ENCODE peak calls at places on chromosomes 5 and 9, in seven cellular contexts. One of them, this sample, is unnamed.

GRCh38 chr9:98081477-98082219 is 25.1 kb downstream of the NANS start:
- DNase-seq in AG09309: no peak
- DNase-seq in IMR-90: peak
- DNase-seq in bronchial epithelial cell: peak
- DNase-seq in ovary: no peak
- DNase-seq in mucosa of descending colon: no peak
- DNase-seq in lung: no peak
- DNase-seq in this sample: no peak

GRCh38 chr5:169545762-169546161 is 37.8 kb upstream of the SPDL1 start:
- DNase-seq in AG09309: no peak
- DNase-seq in IMR-90: peak
- DNase-seq in bronchial epithelial cell: peak
- DNase-seq in ovary: no peak
- DNase-seq in mucosa of descending colon: no peak
- DNase-seq in lung: no peak
- DNase-seq in this sample: no peak

GRCh38 chr5:104606258-104606829 is 1043.8 kb upstream of the NUDT12 start:
- DNase-seq in AG09309: no peak
- DNase-seq in IMR-90: no peak
- DNase-seq in bronchial epithelial cell: no peak
- DNase-seq in ovary: no peak
- DNase-seq in mucosa of descending colon: no peak
- DNase-seq in lung: no peak
- DNase-seq in this sample: no peak

GRCh38 chr5:75510417-75510835 is 1.0 kb downstream of the CERT1 start:
- DNase-seq in AG09309: no peak
- DNase-seq in IMR-90: peak
- DNase-seq in bronchial epithelial cell: peak
- DNase-seq in ovary: no peak
- DNase-seq in mucosa of descending colon: no peak
- DNase-seq in lung: no peak
- DNase-seq in this sample: no peak

GRCh38 chr9:98367923-98368322 is 112.5 kb upstream of the TBC1D2 start:
- DNase-seq in AG09309: no peak
- DNase-seq in IMR-90: no peak
- DNase-seq in bronchial epithelial cell: no peak
- DNase-seq in ovary: no peak
- DNase-seq in mucosa of descending colon: no peak
- DNase-seq in lung: no peak
- DNase-seq in this sample: no peak

GRCh38 chr9:16315720-16316119 is 554.8 kb downstream of the BNC2 start:
- DNase-seq in AG09309: peak
- DNase-seq in IMR-90: no peak
- DNase-seq in bronchial epithelial cell: no peak
- DNase-seq in ovary: peak
- DNase-seq in mucosa of descending colon: no peak
- DNase-seq in lung: no peak
- DNase-seq in this sample: no peak

GRCh38 chr5:180313677-180314076 is 21.8 kb upstream of the MAPK9 start:
- DNase-seq in AG09309: no peak
- DNase-seq in IMR-90: no peak
- DNase-seq in bronchial epithelial cell: peak
- DNase-seq in ovary: peak
- DNase-seq in mucosa of descending colon: peak
- DNase-seq in lung: no peak
- DNase-seq in this sample: no peak

GRCh38 chr5:57862471-57863282 is 380.1 kb upstream of the ACTBL2 start:
- DNase-seq in AG09309: peak
- DNase-seq in IMR-90: peak
- DNase-seq in bronchial epithelial cell: peak
- DNase-seq in ovary: no peak
- DNase-seq in mucosa of descending colon: no peak
- DNase-seq in lung: no peak
- DNase-seq in this sample: no peak

GRCh38 chr5:19314840-19315239 is 673.2 kb downstream of the CDH18 start:
- DNase-seq in AG09309: no peak
- DNase-seq in IMR-90: no peak
- DNase-seq in bronchial epithelial cell: peak
- DNase-seq in ovary: no peak
- DNase-seq in mucosa of descending colon: no peak
- DNase-seq in lung: no peak
- DNase-seq in this sample: no peak

GRCh38 chr5:136192526-136193395 is at the start of gene SMIM32:
- DNase-seq in AG09309: no peak
- DNase-seq in IMR-90: no peak
- DNase-seq in bronchial epithelial cell: no peak
- DNase-seq in ovary: no peak
- DNase-seq in mucosa of descending colon: peak
- DNase-seq in lung: no peak
- DNase-seq in this sample: no peak

GRCh38 chr5:143729334-143729946 is 82.5 kb upstream of the HMHB1 start:
- DNase-seq in AG09309: no peak
- DNase-seq in IMR-90: no peak
- DNase-seq in bronchial epithelial cell: no peak
- DNase-seq in ovary: no peak
- DNase-seq in mucosa of descending colon: no peak
- DNase-seq in lung: no peak
- DNase-seq in this sample: no peak

GRCh38 chr5:116557669-116558271 is 16.9 kb downstream of the SEMA6A start:
- DNase-seq in AG09309: no peak
- DNase-seq in IMR-90: peak
- DNase-seq in bronchial epithelial cell: peak
- DNase-seq in ovary: no peak
- DNase-seq in mucosa of descending colon: peak
- DNase-seq in lung: no peak
- DNase-seq in this sample: no peak

GRCh38 chr9:72971411-72971810 is 18.6 kb upstream of the ALDH1A1 start:
- DNase-seq in AG09309: no peak
- DNase-seq in IMR-90: no peak
- DNase-seq in bronchial epithelial cell: no peak
- DNase-seq in ovary: no peak
- DNase-seq in mucosa of descending colon: no peak
- DNase-seq in lung: no peak
- DNase-seq in this sample: no peak

GRCh38 chr5:134073404-134073803 is 41.1 kb upstream of the TCF7 start:
- DNase-seq in AG09309: no peak
- DNase-seq in IMR-90: peak
- DNase-seq in bronchial epithelial cell: peak
- DNase-seq in ovary: no peak
- DNase-seq in mucosa of descending colon: no peak
- DNase-seq in lung: no peak
- DNase-seq in this sample: no peak

GRCh38 chr5:128237504-128237903 is 153.9 kb downstream of the SLC12A2 start:
- DNase-seq in AG09309: peak
- DNase-seq in IMR-90: peak
- DNase-seq in bronchial epithelial cell: no peak
- DNase-seq in ovary: no peak
- DNase-seq in mucosa of descending colon: no peak
- DNase-seq in lung: no peak
- DNase-seq in this sample: no peak

GRCh38 chr9:23698161-23698560 is 127.9 kb downstream of the ELAVL2 start:
- DNase-seq in AG09309: no peak
- DNase-seq in IMR-90: no peak
- DNase-seq in bronchial epithelial cell: no peak
- DNase-seq in ovary: no peak
- DNase-seq in mucosa of descending colon: no peak
- DNase-seq in lung: no peak
- DNase-seq in this sample: no peak

GRCh38 chr5:138711816-138712215 is 41.4 kb upstream of the CTNNA1 start:
- DNase-seq in AG09309: no peak
- DNase-seq in IMR-90: no peak
- DNase-seq in bronchial epithelial cell: no peak
- DNase-seq in ovary: no peak
- DNase-seq in mucosa of descending colon: no peak
- DNase-seq in lung: no peak
- DNase-seq in this sample: no peak

GRCh38 chr9:18888241-18888794 is 144.7 kb downstream of the SAXO1 start:
- DNase-seq in AG09309: peak
- DNase-seq in IMR-90: peak
- DNase-seq in bronchial epithelial cell: no peak
- DNase-seq in ovary: no peak
- DNase-seq in mucosa of descending colon: peak
- DNase-seq in lung: no peak
- DNase-seq in this sample: no peak

DNA sequence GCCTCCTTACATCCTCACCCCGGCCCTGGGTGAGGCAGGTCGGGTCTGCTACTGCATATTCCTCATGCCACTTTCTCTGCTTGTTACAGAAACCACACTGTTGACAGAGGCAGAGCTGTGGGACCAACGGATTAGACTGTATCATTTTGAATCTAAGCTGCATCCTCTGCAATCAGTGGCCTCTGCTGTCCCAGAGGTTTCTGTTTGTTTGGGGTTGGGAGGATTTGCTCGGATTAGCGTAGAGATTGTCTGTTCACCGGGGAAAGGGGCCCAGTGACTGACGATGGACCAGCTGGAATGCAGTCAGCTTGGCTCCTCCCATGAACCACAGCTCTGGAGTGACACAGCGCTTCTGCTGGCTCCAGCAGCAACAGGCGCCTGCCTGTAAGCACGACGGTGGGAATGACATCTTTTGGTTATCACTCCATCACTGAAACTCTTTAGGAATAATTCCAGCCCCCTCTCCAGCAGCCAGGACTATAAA is 37.3 kb upstream of the ADRA1B start:
- DNase-seq in AG09309: peak
- DNase-seq in IMR-90: peak
- DNase-seq in bronchial epithelial cell: peak
- DNase-seq in ovary: peak
- DNase-seq in mucosa of descending colon: peak
- DNase-seq in lung: peak
- DNase-seq in this sample: peak
- TF ChIP-seq CTCF in AG09309: no peak
- TF ChIP-seq CTCF in IMR-90: no peak
- TF ChIP-seq CTCF in bronchial epithelial cell: no peak
- TF ChIP-seq CTCF in ovary: no peak
- TF ChIP-seq CTCF in mucosa of descending colon: no peak
- TF ChIP-seq CTCF in lung: no peak
- TF ChIP-seq CTCF in this sample: no peak

DNA sequence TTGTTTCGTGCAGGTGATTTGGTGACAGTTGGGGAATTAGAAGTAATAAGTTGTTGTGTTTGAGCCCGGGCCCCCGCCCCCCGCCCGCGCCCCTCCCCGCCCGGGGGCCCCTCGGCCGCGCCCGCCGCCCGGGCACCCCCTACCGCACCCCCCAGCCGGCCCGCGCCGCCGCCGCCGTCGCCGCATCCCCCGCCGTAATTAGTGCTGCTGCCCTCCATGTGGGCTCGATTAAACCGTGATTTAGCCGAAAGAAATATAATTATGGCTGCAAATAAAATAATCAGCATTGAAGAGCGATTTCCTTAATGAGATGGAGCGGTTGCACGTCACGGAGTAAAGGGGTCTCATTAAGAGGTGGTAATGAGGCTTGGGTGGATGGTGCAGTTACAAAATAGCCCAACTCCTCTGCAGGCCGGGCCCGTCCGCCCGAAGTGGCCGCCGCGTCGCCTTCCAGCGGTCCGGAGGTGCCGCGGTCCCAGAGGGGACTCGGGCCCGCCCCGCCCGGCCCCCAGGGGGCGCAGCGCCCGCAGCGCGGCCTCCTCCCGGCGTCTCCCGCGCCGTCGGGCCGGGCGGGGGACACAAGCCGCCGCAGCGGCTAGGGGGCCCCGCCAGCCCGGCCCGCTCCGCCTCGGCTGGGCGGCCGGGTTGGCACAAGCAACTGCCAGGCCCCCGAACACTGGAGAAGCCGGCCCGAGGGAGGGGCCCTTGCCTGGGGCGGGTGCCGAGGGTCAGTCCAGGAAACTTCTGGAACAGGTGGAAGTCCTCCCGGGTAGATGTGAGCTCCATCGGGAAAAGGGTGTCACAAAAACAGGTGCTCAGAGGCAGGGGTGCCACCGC is 6.9 kb upstream of the OTP start:
- DNase-seq in AG09309: no peak
- DNase-seq in IMR-90: no peak
- DNase-seq in bronchial epithelial cell: no peak
- DNase-seq in ovary: no peak
- DNase-seq in mucosa of descending colon: peak
- DNase-seq in lung: no peak
- DNase-seq in this sample: no peak
- TF ChIP-seq CTCF in AG09309: no peak
- TF ChIP-seq CTCF in IMR-90: peak
- TF ChIP-seq CTCF in bronchial epithelial cell: peak
- TF ChIP-seq CTCF in ovary: no peak
- TF ChIP-seq CTCF in mucosa of descending colon: peak
- TF ChIP-seq CTCF in lung: no peak
- TF ChIP-seq CTCF in this sample: peak

GRCh38 chr5:54981928-54982327 is 3.5 kb downstream of the ESM1 start:
- DNase-seq in AG09309: no peak
- DNase-seq in IMR-90: no peak
- DNase-seq in bronchial epithelial cell: no peak
- DNase-seq in ovary: no peak
- DNase-seq in mucosa of descending colon: no peak
- DNase-seq in lung: no peak
- DNase-seq in this sample: no peak

GRCh38 chr5:54985301-54986268 is at the start of gene ESM1:
- DNase-seq in AG09309: peak
- DNase-seq in IMR-90: peak
- DNase-seq in bronchial epithelial cell: peak
- DNase-seq in ovary: no peak
- DNase-seq in mucosa of descending colon: no peak
- DNase-seq in lung: no peak
- DNase-seq in this sample: peak

GRCh38 chr5:54988218-54988617 is 2.8 kb upstream of the ESM1 start:
- DNase-seq in AG09309: no peak
- DNase-seq in IMR-90: no peak
- DNase-seq in bronchial epithelial cell: no peak
- DNase-seq in ovary: no peak
- DNase-seq in mucosa of descending colon: no peak
- DNase-seq in lung: no peak
- DNase-seq in this sample: no peak

GRCh38 chr5:54988817-54989216 is 3.4 kb upstream of the ESM1 start:
- DNase-seq in AG09309: no peak
- DNase-seq in IMR-90: no peak
- DNase-seq in bronchial epithelial cell: no peak
- DNase-seq in ovary: no peak
- DNase-seq in mucosa of descending colon: no peak
- DNase-seq in lung: no peak
- DNase-seq in this sample: no peak

DNA sequence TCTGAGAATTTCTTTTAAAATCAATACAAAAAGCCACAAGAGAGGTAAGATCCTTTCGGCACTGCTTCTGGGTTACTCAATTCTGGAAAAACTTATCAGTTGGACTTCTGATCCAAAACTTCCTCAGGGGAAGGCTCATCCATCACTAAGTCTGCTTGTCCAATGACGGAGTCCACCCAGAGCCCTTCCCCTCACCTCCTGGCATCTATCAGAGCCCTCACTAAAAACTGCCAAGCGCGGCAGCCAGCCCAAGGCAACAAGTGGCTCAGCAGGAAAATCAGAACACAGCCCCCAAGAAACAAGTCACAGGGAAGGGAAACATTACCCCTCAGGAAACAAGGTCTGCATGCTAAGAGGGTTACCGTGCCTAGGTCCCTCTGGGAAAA is 869 bp upstream of the ESM1 start:
- DNase-seq in AG09309: no peak
- DNase-seq in IMR-90: no peak
- DNase-seq in bronchial epithelial cell: no peak
- DNase-seq in ovary: no peak
- DNase-seq in mucosa of descending colon: no peak
- DNase-seq in lung: no peak
- DNase-seq in this sample: no peak
- TF ChIP-seq CTCF in AG09309: no peak
- TF ChIP-seq CTCF in IMR-90: no peak
- TF ChIP-seq CTCF in bronchial epithelial cell: no peak
- TF ChIP-seq CTCF in ovary: no peak
- TF ChIP-seq CTCF in mucosa of descending colon: no peak
- TF ChIP-seq CTCF in lung: no peak
- TF ChIP-seq CTCF in this sample: no peak

GRCh38 chr5:172453206-172453985 is 929 bp downstream of the SH3PXD2B start:
- DNase-seq in AG09309: no peak
- DNase-seq in IMR-90: peak
- DNase-seq in bronchial epithelial cell: peak
- DNase-seq in ovary: peak
- DNase-seq in mucosa of descending colon: peak
- DNase-seq in lung: no peak
- DNase-seq in this sample: no peak
- TF ChIP-seq CTCF in AG09309: peak
- TF ChIP-seq CTCF in IMR-90: peak
- TF ChIP-seq CTCF in bronchial epithelial cell: peak
- TF ChIP-seq CTCF in ovary: peak
- TF ChIP-seq CTCF in mucosa of descending colon: peak
- TF ChIP-seq CTCF in lung: no peak
- TF ChIP-seq CTCF in this sample: peak